ENCODE peak calls at places on chromosomes 6 and 20, in nine cellular contexts. B is AG04450, V is lower lobe of right lung, K is H9, J is esophagus squamous epithelium, O is HFFc6, N is left lung, H is astrocyte of the spinal cord, M is mucosa of descending colon. A is an unnamed sample.

GRCh38 chr6:159062965-159063364 is 18.2 kb upstream of the TAGAP start:
- DNase-seq in N (no peak), H (no peak), V (no peak), K (no peak), J (no peak), M (no peak), O (no peak), B (no peak), A (no peak)

GRCh38 chr6:36610041-36610440 is 15.9 kb downstream of the SRSF3 start:
- DNase-seq in V (peak), H (no peak), M (no peak), B (no peak), K (no peak), O (no peak), N (no peak), J (no peak), A (no peak)

GRCh38 chr6:54093306-54093705 is 17.9 kb upstream of the MLIP start:
- DNase-seq in J (no peak), B (no peak), N (no peak), O (no peak), V (no peak), K (no peak), M (no peak), H (no peak), A (no peak)

GRCh38 chr6:135212935-135213334 is 31.8 kb downstream of the MYB start:
- DNase-seq in V (no peak), J (no peak), N (no peak), H (peak), K (no peak), M (no peak), O (peak), B (no peak), A (peak)

GRCh38 chr6:291697-292505 is at the start of gene DUSP22:
- DNase-seq in H (peak), O (peak), J (no peak), M (peak), K (peak), V (peak), B (peak), N (peak), A (peak)

GRCh38 chr6:158506577-158506976 is 53.3 kb upstream of the TMEM181 start:
- DNase-seq in B (no peak), K (peak), O (no peak), H (peak), M (no peak), V (no peak), N (no peak), J (no peak), A (no peak)

GRCh38 chr20:32050324-32050723 is 1.7 kb upstream of the HCK start:
- DNase-seq in J (no peak), M (no peak), V (no peak), K (no peak), O (no peak), N (no peak), H (no peak), B (no peak), A (no peak)

GRCh38 chr6:154732538-154732823 is 735 bp upstream of the SCAF8 start:
- DNase-seq in B (no peak), J (no peak), N (no peak), O (no peak), K (peak), H (no peak), V (no peak), M (peak), A (peak)

GRCh38 chr6:37308084-37308817 is 45.5 kb upstream of the RNF8 start:
- DNase-seq in J (no peak), K (no peak), V (no peak), B (no peak), O (peak), M (no peak), H (peak), N (peak), A (no peak)

GRCh38 chr20:32585011-32585518 is at the start of gene NOL4L:
- DNase-seq in H (no peak), K (no peak), N (no peak), B (no peak), O (no peak), J (no peak), V (no peak), M (peak), A (peak)

GRCh38 chr6:160421854-160422253 is 73.7 kb downstream of the SLC22A3 start:
- DNase-seq in O (no peak), H (no peak), J (no peak), K (no peak), N (no peak), V (no peak), M (no peak), B (no peak), A (no peak)

GRCh38 chr6:54525731-54526130 is 217.5 kb downstream of the TINAG start:
- DNase-seq in N (no peak), J (no peak), B (peak), V (no peak), M (no peak), H (peak), O (peak), K (no peak), A (no peak)

GRCh38 chr20:31569163-31570020 is 35.7 kb upstream of the ID1 start:
- DNase-seq in V (peak), M (no peak), B (no peak), H (peak), J (no peak), N (no peak), K (peak), O (peak), A (no peak)

GRCh38 chr6:11324453-11325023 is 92.1 kb upstream of the NEDD9 start:
- DNase-seq in V (no peak), B (no peak), M (no peak), H (no peak), N (no peak), J (no peak), O (no peak), K (no peak), A (no peak)

GRCh38 chr6:157603314-157603940 is 219.6 kb upstream of the SNX9 start:
- DNase-seq in J (no peak), N (no peak), B (no peak), M (no peak), O (no peak), H (no peak), K (no peak), V (no peak), A (no peak)

GRCh38 chr6:54579011-54579410 is 267.6 kb upstream of the FAM83B start:
- DNase-seq in H (no peak), B (no peak), K (no peak), N (no peak), O (peak), V (no peak), J (no peak), M (no peak), A (no peak)

GRCh38 chr6:1913572-1913971 is 303.9 kb downstream of the FOXC1 start:
- DNase-seq in K (no peak), N (no peak), M (no peak), O (no peak), H (no peak), B (no peak), V (no peak), J (no peak), A (no peak)

GRCh38 chr6:38603492-38603891 is 36.2 kb downstream of the BTBD9 start:
- DNase-seq in H (no peak), N (no peak), B (no peak), V (no peak), J (no peak), M (no peak), K (no peak), O (no peak), A (no peak)

GRCh38 chr6:72733045-72733444 is 111.2 kb downstream of the KCNQ5 start:
- DNase-seq in J (no peak), H (no peak), V (no peak), N (no peak), M (no peak), K (no peak), O (no peak), B (no peak), A (no peak)

GRCh38 chr20:50187403-50188051 is 3.1 kb upstream of the CEBPB start:
- DNase-seq in H (peak), O (no peak), J (no peak), V (peak), N (peak), M (peak), K (no peak), B (no peak), A (peak)

GRCh38 chr6:7673063-7673536 is 52.8 kb upstream of the BMP6 start:
- DNase-seq in O (no peak), J (no peak), H (peak), V (peak), N (peak), B (no peak), K (peak), M (peak), A (peak)

GRCh38 chr6:46645265-46645664 is 7.4 kb downstream of the CYP39A1 start:
- DNase-seq in V (no peak), K (no peak), M (no peak), B (no peak), N (no peak), J (no peak), H (no peak), O (no peak), A (no peak)

GRCh38 chr6:56282391-56282790 is 35.0 kb upstream of the COL21A1 start:
- DNase-seq in M (no peak), B (no peak), H (no peak), J (no peak), V (no peak), N (no peak), O (no peak), K (no peak), A (no peak)

GRCh38 chr6:12348530-12349511 is 58.7 kb downstream of the EDN1 start:
- DNase-seq in V (peak), H (peak), B (peak), O (peak), J (no peak), N (peak), M (no peak), K (no peak), A (peak)

GRCh38 chr6:163030980-163031379 is 303.2 kb downstream of the PACRG start:
- DNase-seq in H (no peak), K (no peak), N (no peak), M (no peak), O (no peak), V (no peak), J (no peak), B (no peak), A (no peak)

GRCh38 chr6:131532476-131533108 is 40.4 kb upstream of the ARG1 start:
- DNase-seq in J (no peak), B (no peak), K (no peak), O (no peak), N (no peak), H (no peak), M (no peak), V (no peak), A (no peak)

GRCh38 chr6:170301184-170301583 is 5.4 kb upstream of the FAM120B start:
- DNase-seq in K (no peak), H (no peak), M (no peak), B (no peak), J (no peak), O (no peak), V (no peak), N (no peak), A (no peak)

GRCh38 chr6:23983691-23984090 is 142.3 kb upstream of the NRSN1 start:
- DNase-seq in V (no peak), K (no peak), J (no peak), M (no peak), O (no peak), B (no peak), H (no peak), N (no peak), A (no peak)

GRCh38 chr6:41650120-41650519 is 11.9 kb downstream of the MDFI start:
- DNase-seq in N (no peak), V (no peak), O (no peak), M (no peak), B (no peak), H (no peak), K (no peak), J (no peak), A (no peak)

GRCh38 chr6:164183556-164184123 is 769.1 kb downstream of the QKI start:
- DNase-seq in K (no peak), N (no peak), O (no peak), V (no peak), B (no peak), M (no peak), J (no peak), H (no peak), A (no peak)

GRCh38 chr20:9200620-9201019 is 131.7 kb downstream of the PLCB4 start:
- DNase-seq in V (no peak), K (no peak), B (no peak), O (peak), M (no peak), N (no peak), J (no peak), H (peak), A (peak)

GRCh38 chr20:31842471-31843157 is 2.8 kb downstream of the FOXS1 start:
- DNase-seq in M (no peak), N (no peak), V (no peak), K (no peak), O (peak), H (peak), J (no peak), B (no peak), A (no peak)

GRCh38 chr6:120010075-120010474 is 660.5 kb upstream of the MAN1A1 start:
- DNase-seq in K (no peak), O (no peak), B (no peak), V (no peak), H (no peak), J (no peak), N (no peak), M (no peak), A (no peak)

DNA sequence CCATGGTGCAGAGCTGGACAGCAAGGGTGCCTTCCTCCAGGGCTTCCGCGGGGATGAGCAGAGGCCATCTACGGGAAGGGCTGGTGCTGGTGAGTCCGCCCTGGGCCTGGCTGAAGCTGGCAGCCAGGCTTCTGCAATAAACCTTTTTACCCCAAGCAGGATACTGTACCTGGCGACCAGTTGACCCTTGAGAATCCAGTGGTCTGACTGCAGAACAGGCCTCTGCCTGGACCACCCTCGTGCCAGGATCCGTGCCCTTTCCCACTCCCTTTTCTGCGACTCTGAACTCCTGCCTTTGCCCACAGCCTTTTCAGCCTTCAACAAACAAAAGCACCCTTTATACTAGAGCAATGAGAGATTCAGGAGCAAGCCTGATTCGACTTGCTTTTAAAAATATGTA is 18.9 kb downstream of the CDH26 start:
- DNase-seq in V (no peak), M (no peak), B (no peak), N (no peak), K (no peak), H (no peak), J (no peak), O (no peak), A (no peak)
- TF ChIP-seq CTCF in V (no peak), M (no peak), B (no peak), N (no peak), K (no peak), H (no peak), J (no peak), O (no peak), A (no peak)

DNA sequence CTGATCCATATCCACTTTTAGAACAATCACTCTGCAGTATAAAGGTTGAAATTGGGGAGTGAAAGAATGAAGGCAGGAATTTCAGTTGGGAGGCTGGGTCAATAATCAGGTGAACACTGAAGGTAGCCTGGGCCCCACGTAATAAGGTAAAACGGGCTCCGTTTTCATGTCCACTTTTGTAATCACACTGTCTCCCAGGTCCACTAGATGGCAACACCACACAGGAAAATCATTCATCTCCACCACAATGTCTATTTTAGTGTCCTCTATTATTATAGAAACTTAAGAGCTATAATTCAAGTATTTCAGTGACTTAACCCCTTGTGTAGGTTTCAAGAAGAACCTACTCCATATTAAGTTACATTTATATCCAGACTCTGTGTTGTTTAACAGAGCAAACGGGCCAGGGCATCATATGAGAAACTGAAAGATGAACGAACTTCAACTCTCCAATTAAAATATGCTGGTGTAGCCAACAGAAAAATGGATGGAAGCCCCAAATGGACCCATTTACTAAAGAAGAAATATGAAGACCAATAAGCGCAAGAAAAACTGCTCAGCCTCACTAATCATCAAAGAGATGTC is 45.9 kb upstream of the MC3R start:
- DNase-seq in M (no peak), H (peak), K (no peak), O (peak), N (no peak), J (no peak), B (no peak), V (no peak), A (peak)
- TF ChIP-seq CTCF in M (peak), H (peak), K (no peak), O (peak), N (no peak), J (no peak), B (peak), V (peak), A (peak)

DNA sequence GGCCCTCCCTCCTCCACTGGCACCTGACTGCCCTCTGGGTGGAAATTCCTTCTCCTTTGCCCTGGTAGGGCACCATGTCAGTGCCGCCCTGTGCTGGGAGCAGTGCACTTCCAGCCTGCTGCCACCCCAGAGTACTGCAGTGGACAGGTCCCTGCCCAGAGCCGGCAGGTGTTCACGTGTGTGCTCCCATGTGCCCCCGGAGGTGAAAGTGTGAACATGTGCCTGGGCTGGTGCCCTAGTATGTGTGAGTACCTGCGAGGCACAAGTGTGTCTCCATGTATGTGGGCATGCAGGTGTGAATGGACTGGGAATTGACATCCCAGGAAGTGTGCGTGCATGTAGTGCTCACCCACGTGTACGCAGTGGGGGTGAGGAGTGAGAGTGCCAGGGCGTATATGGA is 29.4 kb downstream of the SDCBP2 start:
- DNase-seq in K (peak), O (no peak), M (no peak), V (no peak), H (no peak), B (no peak), N (no peak), J (no peak), A (peak)
- TF ChIP-seq CTCF in K (peak), O (peak), M (no peak), V (peak), H (peak), B (no peak), N (peak), J (no peak), A (peak)

GRCh38 chr20:45163071-45163803 is 11.5 kb upstream of the PI3 start:
- DNase-seq in H (no peak), B (no peak), M (peak), N (no peak), K (no peak), V (no peak), O (no peak), J (no peak), A (no peak)
- TF ChIP-seq CTCF in H (no peak), B (no peak), M (no peak), N (no peak), K (no peak), V (no peak), O (no peak), J (no peak), A (no peak)

GRCh38 chr6:33205172-33206026 is 944 bp downstream of the HSD17B8 start:
- DNase-seq in B (no peak), H (peak), V (no peak), J (no peak), O (peak), K (no peak), N (no peak), M (no peak), A (peak)
- TF ChIP-seq CTCF in B (no peak), H (no peak), V (no peak), J (no peak), O (peak), K (no peak), N (no peak), M (no peak), A (no peak)

GRCh38 chr20:20720158-20720557 is 7.7 kb upstream of the RALGAPA2 start:
- DNase-seq in M (no peak), J (no peak), H (no peak), N (no peak), B (no peak), V (no peak), K (no peak), O (no peak), A (no peak)

GRCh38 chr20:20719411-20719810 is 7.0 kb upstream of the RALGAPA2 start:
- DNase-seq in H (no peak), O (no peak), J (no peak), K (no peak), B (no peak), N (no peak), V (no peak), M (no peak), A (no peak)

DNA sequence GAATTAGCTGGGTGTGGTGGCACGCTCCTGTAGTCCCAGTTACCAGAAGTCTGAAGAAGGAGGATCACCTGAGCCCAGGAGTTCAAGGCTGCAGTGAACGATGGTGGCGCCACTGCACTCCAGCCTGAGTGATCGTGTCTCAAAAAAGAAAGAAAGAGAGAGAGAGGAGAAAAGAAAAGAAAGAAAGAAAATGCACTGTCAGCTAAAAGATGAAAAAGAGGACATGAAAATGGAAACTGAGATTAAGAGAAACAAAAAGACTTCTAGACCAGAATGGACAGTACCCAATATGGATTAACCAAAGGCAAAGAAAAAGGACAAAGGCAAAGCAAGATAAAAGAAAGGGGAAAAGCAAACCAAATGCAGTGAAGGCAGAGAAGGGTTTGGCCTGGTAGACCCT is 9.0 kb upstream of the RALGAPA2 start:
- DNase-seq in O (no peak), H (no peak), N (no peak), M (no peak), B (no peak), V (no peak), J (no peak), K (no peak), A (no peak)
- TF ChIP-seq CTCF in O (no peak), H (no peak), N (no peak), M (no peak), B (no peak), V (no peak), J (no peak), K (peak), A (no peak)

DNA sequence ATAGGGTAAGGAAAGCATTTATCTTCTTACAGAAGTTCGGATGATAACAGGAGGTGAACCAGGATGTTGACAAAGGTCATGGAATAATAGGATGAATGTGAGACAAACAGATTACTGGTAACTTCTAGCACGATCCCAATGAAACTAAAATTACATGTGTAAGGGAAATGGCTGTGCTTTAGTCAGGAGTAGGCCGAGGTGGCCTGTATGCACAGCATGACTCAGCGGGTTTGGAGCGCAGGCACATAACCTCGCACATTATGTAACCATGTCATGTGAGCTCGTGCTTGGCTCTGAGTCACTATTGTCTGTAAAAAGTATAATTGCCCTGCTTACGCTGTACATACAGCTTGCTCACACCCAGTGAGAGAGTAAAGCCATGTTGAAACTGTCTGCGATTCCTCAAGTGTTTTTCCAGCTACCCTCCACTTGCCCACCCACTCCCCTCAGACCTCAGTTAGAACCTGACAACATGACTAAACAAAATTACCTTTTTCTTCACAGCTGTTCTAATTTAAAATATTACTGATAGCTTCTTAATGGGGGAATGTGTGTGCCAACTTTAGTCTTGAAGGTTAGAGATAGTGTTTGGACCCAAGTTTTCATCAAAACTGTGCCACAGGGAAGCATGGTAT is 8.2 kb downstream of the CYB5R4 start:
- DNase-seq in B (peak), H (peak), M (peak), O (peak), K (no peak), N (peak), J (no peak), V (peak), A (peak)
- TF ChIP-seq CTCF in B (no peak), H (no peak), M (no peak), O (no peak), K (no peak), N (no peak), J (no peak), V (no peak), A (no peak)

A was measured in RWPE1.